ENCODE peak calls at places on chromosomes 5 and 9, in four cellular contexts. L is WTC11, X is K562, U is HepG2. Q is an unnamed sample.

GRCh38 chr9:91784673-91785402 is 165.2 kb downstream of the ROR2 start:
- DNase-seq in L (no peak), X (no peak), U (no peak), Q (no peak)

GRCh38 chr9:82152181-82152580 is 163.6 kb downstream of the SPATA31D1 start:
- DNase-seq in L (no peak), X (no peak), U (no peak), Q (no peak)

GRCh38 chr5:154837009-154837881 is 13.2 kb downstream of the FAXDC2 start:
- DNase-seq in L (no peak), X (no peak), U (peak), Q (no peak)

GRCh38 chr9:75892168-75892901 is 1.9 kb downstream of the PCSK5 start:
- DNase-seq in L (peak), X (no peak), U (no peak), Q (no peak)

GRCh38 chr9:38651400-38652042 is 31.1 kb upstream of the ANKRD18A start:
- DNase-seq in L (no peak), X (no peak), U (no peak), Q (peak)

GRCh38 chr5:73796164-73797141 is 170.5 kb downstream of the ARHGEF28 start:
- DNase-seq in L (no peak), X (no peak), U (peak), Q (peak)

GRCh38 chr5:179008667-179009066 is 13.5 kb upstream of the GRM6 start:
- DNase-seq in L (no peak), X (no peak), U (no peak), Q (no peak)

GRCh38 chr5:1782385-1783213 is 17.0 kb downstream of the MRPL36 start:
- DNase-seq in L (no peak), X (no peak), U (no peak), Q (no peak)

GRCh38 chr9:89606567-89607311 is 1.9 kb downstream of the GADD45G start:
- DNase-seq in L (peak), X (peak), U (no peak), Q (no peak)

GRCh38 chr9:137982132-137982666 is 104.6 kb downstream of the CACNA1B start:
- DNase-seq in L (no peak), X (no peak), U (no peak), Q (no peak)

GRCh38 chr5:63805151-63805550 is 157.1 kb downstream of the HTR1A start:
- DNase-seq in L (no peak), X (no peak), U (no peak), Q (no peak)

GRCh38 chr9:16236326-16236725 is 634.1 kb downstream of the BNC2 start:
- DNase-seq in L (no peak), X (no peak), U (no peak), Q (no peak)

DNA sequence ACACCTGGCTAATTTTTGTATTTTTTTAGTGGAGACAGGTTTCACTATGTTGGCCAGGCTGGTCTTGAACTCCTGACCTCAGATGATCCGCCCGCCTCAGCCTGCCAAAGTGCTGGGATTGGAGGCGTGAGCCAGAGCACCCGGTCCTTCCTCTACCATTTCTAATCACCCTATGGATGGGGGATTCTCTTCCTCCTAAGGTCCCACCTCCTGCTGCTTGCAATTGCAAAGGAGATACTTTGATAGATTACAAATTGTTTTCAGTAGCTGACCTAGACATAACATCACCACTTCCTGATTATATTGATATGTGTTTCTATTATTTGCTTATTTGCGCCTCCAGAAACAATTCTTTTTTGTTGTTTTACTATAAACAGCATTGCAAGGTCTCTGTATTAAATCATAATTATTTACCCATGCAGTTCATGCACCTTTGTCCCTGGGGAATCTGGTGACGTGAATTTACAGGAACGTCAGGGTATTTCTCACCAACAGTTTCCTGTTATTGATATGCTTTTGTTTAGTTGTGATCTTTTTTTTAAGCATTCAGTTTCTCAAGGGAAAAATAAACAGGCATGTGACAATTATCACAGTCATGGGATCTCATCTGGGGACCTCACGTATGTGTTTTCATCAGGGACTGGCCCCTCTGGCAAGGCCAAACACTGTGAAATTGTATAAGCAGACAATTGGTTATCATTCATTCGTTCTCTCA is 43.2 kb downstream of the ESM1 start:
- DNase-seq in L (no peak), X (no peak), U (no peak), Q (no peak)
- TF ChIP-seq CREM in L (no peak), X (no peak), U (no peak), Q (no peak)

GRCh38 chr5:58460727-58461286 is 921 bp upstream of the PLK2 start:
- DNase-seq in L (peak), X (peak), U (peak), Q (peak)

GRCh38 chr5:58459276-58459859 is 518 bp downstream of the PLK2 start:
- DNase-seq in L (peak), X (no peak), U (peak), Q (no peak)

GRCh38 chr5:58462154-58462553 is 2.3 kb upstream of the PLK2 start:
- DNase-seq in L (no peak), X (peak), U (peak), Q (no peak)

GRCh38 chr5:58459860-58460726 is at the start of gene PLK2:
- DNase-seq in L (peak), X (no peak), U (peak), Q (no peak)

GRCh38 chr5:58462623-58463230 is 2.8 kb upstream of the PLK2 start:
- DNase-seq in L (no peak), X (peak), U (peak), Q (no peak)
- TF ChIP-seq CREM in L (no peak), X (no peak), U (no peak), Q (no peak)

GRCh38 chr9:95810814-95811213 is 64.7 kb upstream of the ERCC6L2 start:
- DNase-seq in L (no peak), X (no peak), U (no peak), Q (no peak)
- TF ChIP-seq CREM in L (no peak), X (no peak), U (no peak), Q (no peak)

GRCh38 chr9:134128727-134129679 is 6.9 kb upstream of the WDR5 start:
- DNase-seq in L (no peak), X (no peak), U (no peak), Q (no peak)
- TF ChIP-seq CREM in L (no peak), X (no peak), U (no peak), Q (no peak)

GRCh38 chr5:60668715-60669304 is 31.2 kb downstream of the DEPDC1B start:
- DNase-seq in L (no peak), X (no peak), U (peak), Q (no peak)
- TF ChIP-seq CREM in L (no peak), X (no peak), U (no peak), Q (no peak)

GRCh38 chr5:143930561-143930960 is 118.6 kb downstream of the HMHB1 start:
- DNase-seq in L (no peak), X (no peak), U (no peak), Q (no peak)

GRCh38 chr5:143932584-143932983 is 120.6 kb downstream of the HMHB1 start:
- DNase-seq in L (no peak), X (no peak), U (no peak), Q (no peak)

GRCh38 chr5:143931986-143932385 is 120.0 kb downstream of the HMHB1 start:
- DNase-seq in L (no peak), X (no peak), U (no peak), Q (no peak)

GRCh38 chr5:143933434-143933833 is 121.5 kb downstream of the HMHB1 start:
- DNase-seq in L (no peak), X (no peak), U (no peak), Q (no peak)

DNA sequence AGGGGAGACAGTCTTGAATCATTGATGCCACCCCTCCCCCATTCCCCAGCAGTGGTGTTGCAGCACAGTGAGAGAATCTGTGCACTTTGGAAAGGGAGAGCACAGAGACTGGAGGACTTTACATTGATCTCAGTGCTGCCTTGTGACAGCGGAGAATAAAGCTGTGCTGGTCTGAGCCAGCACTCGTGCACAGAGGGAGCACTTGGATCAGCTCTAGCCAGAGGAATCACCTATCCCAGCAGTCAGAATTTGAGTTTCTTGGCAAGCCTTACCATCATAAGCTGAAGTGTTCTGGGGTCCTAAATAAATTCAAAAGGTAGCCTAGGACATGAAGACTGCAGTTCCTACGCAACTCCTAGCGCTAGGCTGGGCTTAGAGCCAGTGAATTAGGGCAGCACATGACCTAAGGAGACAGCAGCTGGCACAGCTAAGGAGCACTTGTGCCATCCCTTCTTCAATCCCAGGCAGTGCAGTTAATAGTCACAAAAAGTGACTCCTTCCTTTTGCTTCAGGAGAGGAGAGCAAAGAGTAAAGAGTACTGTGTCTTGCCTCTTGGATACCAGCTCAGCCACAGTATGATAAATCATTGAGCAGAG is 119.5 kb downstream of the HMHB1 start:
- DNase-seq in L (no peak), X (no peak), U (no peak), Q (no peak)
- TF ChIP-seq CREM in L (no peak), X (no peak), U (no peak), Q (no peak)

Q was measured in GM12878.